ENCODE peak calls at places on chromosome 6, in nine cellular contexts. N is pancreas, I is heart left ventricle, E is cardiac muscle cell, Y is endothelial cell of umbilical vein, S is neural progenitor cell, G is IMR-90, A is left ventricle myocardium inferior, L is fibroblast of lung. U is an unnamed sample.

GRCh38 chr6:44256291-44257006 is 879 bp downstream of the SLC35B2 start:
- DNase-seq in S (no peak), L (no peak), Y (no peak), I (no peak), N (peak; percentile 49), A (no peak), E (no peak), G (no peak), U (no peak)

GRCh38 chr6:13655700-13656099 is 40.6 kb downstream of the NOL7 start:
- DNase-seq in A (no peak), E (no peak), Y (no peak), G (no peak), N (no peak), L (no peak), I (no peak), S (no peak), U (no peak)

GRCh38 chr6:106745824-106746610 is 116.6 kb downstream of the QRSL1 start:
- DNase-seq in N (no peak), L (peak; percentile 7), G (peak; percentile 6), Y (no peak), I (no peak), S (no peak), E (no peak), A (no peak), U (no peak)

GRCh38 chr6:132298344-132298949 is 102.8 kb downstream of the MOXD1 start:
- DNase-seq in Y (peak; percentile 62), S (peak; percentile 62), G (peak; percentile 62), L (peak; percentile 35), I (no peak), A (no peak), N (peak; percentile 40), E (peak; percentile 70), U (peak; percentile 21)

GRCh38 chr6:53616450-53617357 is 48.9 kb downstream of the KLHL31 start:
- DNase-seq in S (no peak), A (no peak), E (no peak), G (no peak), N (no peak), L (no peak), Y (no peak), I (no peak), U (no peak)

GRCh38 chr6:79650943-79651342 is 19.8 kb downstream of the SH3BGRL2 start:
- DNase-seq in G (no peak), N (no peak), I (no peak), A (no peak), L (no peak), S (no peak), Y (peak; percentile 47), E (no peak), U (no peak)

GRCh38 chr6:143592335-143592734 is 80.8 kb upstream of the FUCA2 start:
- DNase-seq in N (no peak), I (no peak), E (no peak), A (no peak), S (peak; percentile 69), G (no peak), Y (no peak), L (no peak), U (no peak)

GRCh38 chr6:7389162-7389450 is 436 bp downstream of the CAGE1 start:
- DNase-seq in L (peak; percentile 73), S (no peak), A (no peak), G (peak; percentile 71), I (no peak), E (peak; percentile 69), N (no peak), Y (no peak), U (no peak)

GRCh38 chr6:65776332-65776731 is 69.3 kb upstream of the EYS start:
- DNase-seq in A (no peak), N (no peak), S (peak; percentile 20), I (no peak), L (no peak), Y (no peak), E (no peak), G (no peak), U (no peak)

GRCh38 chr6:149887343-149887742 is 10.6 kb downstream of the RAET1E start:
- DNase-seq in E (peak; percentile 66), Y (no peak), N (no peak), L (peak; percentile 57), G (peak; percentile 89), A (no peak), S (no peak), I (no peak), U (no peak)

GRCh38 chr6:30206152-30206551 is 7.1 kb downstream of the TRIM26 start:
- DNase-seq in A (no peak), Y (no peak), G (peak; percentile 19), S (no peak), E (peak; percentile 15), I (no peak), N (no peak), L (peak; percentile 29), U (no peak)

GRCh38 chr6:41958022-41958856 is 16.6 kb upstream of the CCND3 start:
- DNase-seq in S (no peak), L (no peak), I (no peak), A (no peak), G (no peak), N (no peak), Y (no peak), E (no peak), U (no peak)

GRCh38 chr6:34339432-34339831 is 53.0 kb downstream of the NUDT3 start:
- DNase-seq in S (no peak), A (no peak), L (no peak), I (no peak), N (no peak), Y (no peak), G (no peak), E (no peak), U (peak; percentile 47)

GRCh38 chr6:144064831-144065668 is 30.3 kb downstream of the SF3B5 start:
- DNase-seq in S (peak; percentile 56), G (no peak), A (no peak), L (peak; percentile 1), I (no peak), Y (peak; percentile 11), N (peak; percentile 41), E (no peak), U (no peak)

GRCh38 chr6:166540631-166541331 is 45.7 kb downstream of the RAMACL start:
- DNase-seq in I (no peak), L (peak; percentile 43), S (no peak), A (no peak), G (peak; percentile 17), N (no peak), Y (no peak), E (no peak), U (no peak)

GRCh38 chr6:129364767-129365166 is 345.2 kb downstream of the ARHGAP18 start:
- DNase-seq in L (no peak), G (no peak), S (no peak), I (no peak), E (no peak), A (no peak), N (no peak), Y (no peak), U (no peak)

GRCh38 chr6:154382707-154383106 is 26.1 kb upstream of the IPCEF1 start:
- DNase-seq in E (no peak), Y (no peak), S (no peak), I (no peak), L (peak; percentile 81), A (no peak), G (no peak), N (no peak), U (no peak)

DNA sequence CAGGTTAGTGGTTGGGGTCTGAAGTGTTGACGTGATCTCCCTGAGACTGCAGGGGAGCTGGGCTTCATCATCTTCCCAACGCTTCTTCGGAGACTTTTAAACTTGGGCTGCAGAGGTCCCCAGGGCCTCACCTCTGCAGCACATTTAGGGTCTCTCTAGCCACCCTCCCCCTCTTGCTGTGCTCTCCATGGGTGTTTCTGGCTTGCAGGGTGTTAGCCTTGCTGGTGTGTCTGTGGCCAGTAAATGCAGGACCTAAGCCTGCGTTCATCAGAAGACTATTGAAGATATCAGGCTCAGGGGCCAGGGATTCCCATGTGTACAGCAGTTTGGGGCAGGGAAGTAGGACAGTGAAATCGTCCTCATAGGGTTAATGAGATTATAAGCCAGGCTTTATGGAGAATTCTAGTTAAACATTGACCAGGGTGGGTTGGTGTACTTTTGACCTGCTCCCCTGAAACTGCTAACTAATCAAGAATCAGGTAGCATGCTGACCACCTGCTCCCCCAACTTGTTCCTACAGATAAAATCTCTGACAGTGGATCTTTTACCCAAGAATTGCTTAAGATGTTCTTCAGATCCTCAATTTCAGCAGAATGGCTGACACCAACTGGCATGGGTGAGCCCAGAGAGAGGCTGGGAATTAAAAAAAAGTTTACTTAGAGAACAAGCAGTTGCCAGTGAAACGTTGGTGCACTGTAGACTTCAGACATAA is 3.8 kb upstream of the DDO start:
- DNase-seq in G (no peak), I (no peak), E (no peak), L (no peak), S (no peak), N (no peak), Y (no peak), A (no peak), U (no peak)
- H3K4me3 ChIP-seq in G (no peak overlapping the region), I (no peak overlapping the region), E (no peak overlapping the region), L (no peak overlapping the region), S (no peak overlapping the region), N (no peak overlapping the region), Y (no peak overlapping the region), A (no peak overlapping the region), U (no peak overlapping the region)

GRCh38 chr6:118968416-118968815 is 33.5 kb upstream of the MCM9 start:
- DNase-seq in N (no peak), A (no peak), I (no peak), E (peak; percentile 60), G (peak; percentile 1), L (peak; percentile 8), S (peak; percentile 44), Y (peak; percentile 44), U (no peak)
- TF ChIP-seq CTCF in N (no peak), A (peak; percentile 65), I (peak; percentile 64), E (peak; percentile 35), G (peak; percentile 14), L (peak; percentile 19), S (peak; percentile 54), Y (peak; percentile 7), U (peak; percentile 33)

DNA sequence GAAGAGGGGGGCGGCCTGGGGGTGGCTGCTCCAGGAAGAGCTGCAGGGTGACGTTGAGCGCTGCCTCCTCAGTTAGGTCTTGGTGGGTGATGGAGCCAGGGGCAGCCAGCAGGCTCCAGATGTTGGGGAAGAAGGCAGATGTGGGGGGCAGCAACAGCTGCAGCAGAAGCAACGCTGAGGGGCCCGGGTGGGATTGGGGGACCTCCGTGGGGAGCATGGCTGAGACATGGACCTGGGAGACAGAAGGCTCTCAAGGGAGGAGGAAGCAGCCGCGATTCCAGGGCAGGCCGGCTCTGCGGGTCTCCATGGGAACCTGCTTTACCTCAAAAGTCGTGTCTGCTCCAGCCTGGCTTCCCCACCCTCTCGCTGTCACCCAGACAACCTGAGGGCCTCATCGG is 566 bp downstream of the VWA7 start:
- DNase-seq in A (no peak), G (no peak), N (no peak), Y (no peak), E (no peak), L (no peak), I (no peak), S (no peak), U (no peak)
- H3K4me3 ChIP-seq in A (peak overlapping the region; percentile 57), G (no peak overlapping the region), N (peak overlapping the region; percentile 18), Y (no peak overlapping the region), E (no peak overlapping the region), L (no peak overlapping the region), I (peak overlapping the region; percentile 34), S (no peak overlapping the region), U (no peak overlapping the region)

DNA sequence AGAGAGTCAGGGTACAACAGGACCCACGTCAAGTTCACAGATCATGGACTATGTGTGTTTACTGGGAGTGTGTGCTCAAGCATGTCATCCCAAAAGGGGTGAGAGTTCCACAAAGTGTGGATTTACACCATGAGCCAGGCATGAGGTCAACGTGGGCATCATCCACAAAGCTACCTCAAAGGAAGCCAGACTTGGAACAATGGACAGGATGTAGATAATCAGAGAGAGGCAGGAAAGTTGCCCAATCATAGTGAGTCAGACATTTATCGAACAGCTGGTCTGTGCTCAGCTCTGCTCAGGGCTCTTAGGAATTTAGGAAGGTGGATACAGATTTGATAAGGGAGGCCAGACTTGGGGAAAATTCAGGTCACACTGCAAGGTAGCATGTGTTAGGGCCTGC is 317.2 kb upstream of the CDYL start:
- DNase-seq in Y (peak; percentile 89), E (peak; percentile 90), A (no peak), I (no peak), S (no peak), L (peak; percentile 91), G (peak; percentile 94), N (no peak), U (peak; percentile 46)
- TF ChIP-seq CTCF in Y (no peak), E (no peak), A (no peak), I (no peak), S (no peak), L (no peak), G (no peak), N (no peak), U (no peak)

U was measured in retinal pigment epithelial cell.